ENCODE peak calls at places on chromosomes 7 and 10, in four cellular contexts. M, N, X and Z are unnamed samples.

GRCh38 chr10:14798631-14799030 is 23.9 kb upstream of the FAM107B start:
- DNase-seq in N (no peak), X (no peak), M (peak), Z (peak)

GRCh38 chr7:19095461-19095860 is 22.0 kb downstream of the TWIST1 start:
- DNase-seq in X (no peak), M (no peak), N (no peak), Z (no peak)

GRCh38 chr10:79360499-79361342 is 13.5 kb downstream of the PPIF start:
- DNase-seq in X (no peak), M (no peak), N (no peak), Z (no peak)

GRCh38 chr10:50511512-50512213 is 112.1 kb downstream of the SGMS1 start:
- DNase-seq in M (peak), X (peak), N (no peak), Z (no peak)

GRCh38 chr7:6575246-6576023 is 1.8 kb upstream of the ZDHHC4 start:
- DNase-seq in N (no peak), X (no peak), M (no peak), Z (no peak)

GRCh38 chr7:37665352-37666022 is 18.1 kb upstream of the GPR141 start:
- DNase-seq in X (no peak), N (peak), M (no peak), Z (no peak)

GRCh38 chr10:6039711-6040110 is 22.5 kb downstream of the IL2RA start:
- DNase-seq in X (no peak), N (no peak), M (no peak), Z (no peak)

GRCh38 chr10:29883231-29883630 is 176.2 kb downstream of the JCAD start:
- DNase-seq in X (no peak), M (no peak), N (no peak), Z (no peak)

GRCh38 chr7:20598479-20599419 is 16.7 kb upstream of the ABCB5 start:
- DNase-seq in M (peak), N (peak), X (peak), Z (peak)

GRCh38 chr7:90320801-90321494 is at the start of gene FAM237B:
- DNase-seq in N (peak), X (no peak), M (no peak), Z (no peak)

DNA sequence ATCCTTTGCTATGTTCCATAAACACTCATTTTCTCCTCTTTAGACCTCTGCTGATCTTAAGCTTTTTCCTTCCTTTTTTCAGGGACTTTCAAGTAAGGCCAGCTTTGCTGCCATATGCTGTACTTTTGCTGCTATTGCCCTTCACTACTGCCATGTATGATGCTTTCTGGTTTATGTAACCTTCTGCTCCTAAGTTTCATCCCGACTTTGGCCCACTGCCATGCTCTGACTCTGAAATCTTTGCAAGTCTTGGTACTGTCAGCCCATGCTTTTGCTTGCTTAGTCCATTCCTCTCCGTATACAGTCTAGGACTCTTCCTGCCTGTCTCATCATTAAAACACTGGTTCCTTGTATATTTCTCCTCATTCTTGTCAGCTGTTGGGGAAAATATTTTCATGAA is 152.4 kb downstream of the RNF133 start:
- DNase-seq in N (no peak), M (no peak), X (no peak), Z (no peak)
- TF ChIP-seq EZH2phosphoT487 in N (no peak), M (no peak), X (no peak), Z (no peak)

GRCh38 chr10:95476482-95477174 is 84.5 kb downstream of the SORBS1 start:
- DNase-seq in N (no peak), X (no peak), M (no peak), Z (no peak)
- TF ChIP-seq CTCF in N (no peak), X (no peak), M (no peak), Z (no peak)

GRCh38 chr10:118997379-118997778 is 32.1 kb upstream of the NANOS1 start:
- DNase-seq in M (no peak), N (no peak), X (no peak), Z (no peak)

GRCh38 chr10:119001717-119002500 is 27.6 kb upstream of the NANOS1 start:
- DNase-seq in M (no peak), X (no peak), N (no peak), Z (no peak)

GRCh38 chr10:118995739-118996138 is 33.8 kb upstream of the NANOS1 start:
- DNase-seq in N (no peak), M (no peak), X (no peak), Z (no peak)

GRCh38 chr10:118994321-118994720 is 35.2 kb upstream of the NANOS1 start:
- DNase-seq in M (no peak), X (no peak), N (no peak), Z (no peak)

GRCh38 chr10:118998183-118998582 is 31.3 kb upstream of the NANOS1 start:
- DNase-seq in N (no peak), X (no peak), M (no peak), Z (no peak)
- H3K4me2 ChIP-seq in N (no peak), X (no peak), M (no peak), Z (no peak)

DNA sequence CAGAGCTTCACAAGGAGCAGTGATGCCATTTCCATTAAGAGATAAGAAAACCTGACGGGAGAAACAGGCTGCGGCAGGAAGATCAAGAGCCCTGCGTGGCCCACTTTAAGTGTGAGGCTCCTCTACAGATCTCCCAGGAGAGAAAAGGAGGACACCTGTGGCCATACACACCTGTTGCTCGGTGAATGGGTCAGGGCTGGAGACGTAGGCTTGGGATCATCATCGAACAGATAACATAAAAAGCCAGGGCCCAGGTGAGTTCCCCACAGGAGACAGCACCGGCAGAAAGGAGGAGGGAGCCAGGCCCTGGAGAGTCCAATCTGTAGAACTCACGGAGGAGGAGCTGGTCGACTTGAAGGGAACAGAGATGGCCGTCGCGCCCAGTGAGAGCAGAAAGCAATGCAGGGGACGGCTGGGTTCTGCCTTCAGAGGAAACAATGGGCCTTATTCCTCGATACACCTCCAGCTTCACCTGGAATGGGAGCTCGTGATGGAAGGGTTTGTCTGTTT is 556.8 kb downstream of the DNAJB6 start:
- DNase-seq in M (no peak), N (no peak), X (no peak), Z (no peak)
- TF ChIP-seq EZH2phosphoT487 in M (no peak), N (no peak), X (no peak), Z (no peak)

GRCh38 chr10:42866115-42866995 is 83.8 kb downstream of the BMS1 start:
- DNase-seq in X (peak), M (peak), N (peak), Z (peak)

GRCh38 chr10:42867571-42867970 is 85.0 kb downstream of the BMS1 start:
- DNase-seq in M (no peak), N (no peak), X (no peak), Z (no peak)

GRCh38 chr10:42868530-42868929 is 85.9 kb downstream of the BMS1 start:
- DNase-seq in N (no peak), M (no peak), X (no peak), Z (no peak)

GRCh38 chr10:42865716-42866114 is 83.1 kb downstream of the BMS1 start:
- DNase-seq in M (no peak), N (no peak), X (no peak), Z (no peak)

GRCh38 chr10:42864575-42864974 is 82.0 kb downstream of the BMS1 start:
- DNase-seq in N (peak), X (peak), M (peak), Z (peak)
- TF ChIP-seq CTCF in N (peak), X (peak), M (peak), Z (peak)

DNA sequence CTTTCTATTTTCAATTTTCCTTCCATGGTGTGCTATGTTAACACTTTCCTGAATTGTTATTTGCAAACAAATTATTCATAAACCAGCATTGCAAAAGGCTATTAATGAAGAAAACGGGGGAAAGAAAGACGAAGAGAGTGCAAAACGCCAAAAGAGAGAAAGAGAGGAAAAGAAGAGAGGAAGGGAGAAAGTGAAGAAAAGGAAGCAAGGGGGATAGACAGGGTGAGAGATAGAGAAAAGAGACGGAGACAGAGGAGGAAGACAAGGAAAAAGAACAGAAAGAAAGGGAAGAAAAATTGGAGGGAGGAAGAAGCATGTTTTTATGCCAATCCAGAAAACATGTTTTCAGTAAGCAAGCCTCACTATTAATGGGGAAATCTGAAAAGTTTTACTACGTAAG is 310.6 kb downstream of the TFEC start:
- DNase-seq in M (no peak), N (no peak), X (no peak), Z (no peak)
- H3K4me2 ChIP-seq in M (no peak), N (peak), X (no peak), Z (no peak)

DNA sequence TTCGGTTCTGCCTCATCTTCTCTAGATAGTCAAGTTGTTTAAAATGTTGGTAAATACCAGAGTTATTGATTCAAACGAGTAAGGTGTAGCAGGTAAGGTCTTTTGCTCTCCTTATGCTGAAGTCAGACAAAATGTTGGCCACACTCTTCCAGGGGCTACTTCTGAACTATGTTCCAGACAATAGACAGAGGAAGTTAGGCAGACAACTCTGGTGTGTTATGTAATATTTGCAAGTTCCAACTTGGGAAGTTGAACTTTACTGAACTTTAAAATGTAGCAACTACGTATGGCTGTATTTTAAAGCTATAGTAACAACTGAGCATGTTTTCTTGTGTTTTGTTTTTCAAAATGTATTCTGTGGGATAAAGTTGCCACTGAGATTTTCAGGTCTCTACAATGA is 125.7 kb upstream of the NEBL start:
- DNase-seq in N (no peak), M (no peak), X (no peak), Z (no peak)
- TF ChIP-seq EZH2phosphoT487 in N (no peak), M (no peak), X (no peak), Z (no peak)

DNA sequence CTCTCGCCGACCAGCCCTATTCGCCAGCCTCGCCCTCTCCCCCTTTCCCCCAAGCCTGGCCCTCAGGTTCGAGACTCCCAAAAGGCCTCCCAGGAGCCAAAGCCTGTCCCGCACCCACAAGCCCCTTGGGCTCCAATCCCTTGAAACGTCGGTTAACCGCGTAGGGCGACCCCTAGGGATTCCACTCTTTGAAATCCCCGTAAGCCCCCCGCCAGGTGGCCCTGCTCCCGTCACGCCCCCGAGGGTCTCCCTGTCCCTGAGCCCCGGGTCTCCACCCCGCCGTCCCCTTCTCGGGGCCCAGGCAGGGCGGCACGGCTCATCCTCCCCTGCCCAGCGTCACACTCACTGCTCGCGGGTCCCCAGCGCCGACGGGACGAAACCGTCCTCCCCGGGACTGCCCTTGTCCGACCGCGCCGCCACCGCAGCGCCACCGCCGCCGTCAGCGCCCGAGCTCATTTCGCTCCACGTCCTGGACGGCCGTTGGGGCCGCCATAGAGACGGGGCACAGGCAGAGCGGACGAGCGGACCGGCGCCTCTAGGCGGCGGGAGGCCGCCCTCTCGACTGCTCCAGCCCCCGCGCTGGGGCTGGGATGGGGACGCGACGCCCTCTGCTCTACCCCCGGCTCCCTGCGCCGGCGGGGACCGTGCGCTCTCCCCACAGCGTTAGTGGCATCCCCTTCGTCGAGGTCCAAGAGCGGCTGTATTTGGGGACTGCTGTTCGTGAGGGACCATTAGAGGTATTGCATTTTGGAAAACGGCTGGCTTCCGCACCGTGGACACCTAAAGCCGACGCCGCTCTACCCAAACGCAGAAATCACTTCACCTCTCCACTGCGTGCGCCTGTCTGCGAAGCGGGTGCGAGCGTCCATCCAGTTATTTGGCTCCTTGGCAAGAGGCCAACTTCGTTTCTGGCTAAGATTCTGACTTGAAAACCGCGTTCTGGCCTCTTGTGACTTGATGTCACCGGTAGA is at the start of gene EEF1AKMT2:
- DNase-seq in N (peak), M (peak), X (peak), Z (peak)
- TF ChIP-seq CTCF in N (peak), M (no peak), X (peak), Z (peak)

DNA sequence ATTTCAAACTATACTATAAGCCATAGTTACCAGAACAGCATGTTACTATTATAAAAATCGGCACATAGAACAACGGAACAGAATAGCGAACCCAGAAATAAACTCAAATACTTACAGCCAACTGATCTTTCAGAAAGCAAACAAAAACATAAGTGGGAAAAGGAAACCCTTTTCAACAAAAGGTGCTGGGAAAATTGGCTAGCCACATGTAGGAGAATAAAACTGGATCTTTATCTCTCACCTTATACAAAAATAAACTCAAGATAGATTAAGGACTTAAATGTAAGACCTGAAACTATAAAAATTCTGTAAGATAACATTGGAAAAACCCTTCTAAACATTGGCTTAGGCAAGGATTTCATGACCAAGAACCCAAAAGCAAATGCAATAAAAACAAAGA is 29.1 kb downstream of the ZNF680 start:
- DNase-seq in N (no peak), M (no peak), X (no peak), Z (no peak)
- H3K4me2 ChIP-seq in N (no peak), M (no peak), X (no peak), Z (no peak)

GRCh38 chr7:32033006-32033405 is 37.2 kb downstream of the PDE1C start:
- DNase-seq in M (no peak), X (no peak), N (no peak), Z (no peak)
- TF ChIP-seq EZH2phosphoT487 in M (no peak), X (no peak), N (no peak), Z (no peak)